ENCODE peak calls at places on chromosomes 4 and X, in five cellular contexts. One of them, this sample, is unnamed.

GRCh38 chrX:13208281-13208935 is 111.4 kb downstream of the ATXN3L start:
- DNase-seq in fibroblast of lung: no peak
- DNase-seq in A549: peak; percentile 16
- DNase-seq in SK-N-SH: no peak
- DNase-seq in PC-3: peak; percentile 35
- DNase-seq in this sample: no peak

GRCh38 chr4:176635372-176636261 is 157.1 kb downstream of the VEGFC start:
- DNase-seq in fibroblast of lung: peak; percentile 86
- DNase-seq in A549: peak; percentile 97
- DNase-seq in SK-N-SH: no peak
- DNase-seq in PC-3: peak; percentile 90
- DNase-seq in this sample: peak; percentile 84

GRCh38 chrX:118495958-118496762 is 545 bp downstream of the DOCK11 start:
- DNase-seq in fibroblast of lung: peak; percentile 30
- DNase-seq in A549: peak; percentile 48
- DNase-seq in SK-N-SH: peak; percentile 59
- DNase-seq in PC-3: peak; percentile 44
- DNase-seq in this sample: peak; percentile 76

GRCh38 chr4:96035727-96036126 is 195.8 kb downstream of the PDHA2 start:
- DNase-seq in fibroblast of lung: peak; percentile 18
- DNase-seq in A549: peak; percentile 6
- DNase-seq in SK-N-SH: no peak
- DNase-seq in PC-3: peak; percentile 33
- DNase-seq in this sample: no peak

GRCh38 chrX:65488496-65488895 is 46.1 kb downstream of the LAS1L start:
- DNase-seq in fibroblast of lung: no peak
- DNase-seq in A549: no peak
- DNase-seq in SK-N-SH: no peak
- DNase-seq in PC-3: peak; percentile 5
- DNase-seq in this sample: no peak

GRCh38 chr4:130808492-130808891 is 1712.5 kb downstream of the C4orf33 start:
- DNase-seq in fibroblast of lung: peak; percentile 31
- DNase-seq in A549: peak; percentile 3
- DNase-seq in SK-N-SH: peak; percentile 7
- DNase-seq in PC-3: peak; percentile 49
- DNase-seq in this sample: no peak

GRCh38 chrX:131802836-131803626 is 220.1 kb upstream of the STK26 start:
- DNase-seq in fibroblast of lung: no peak
- DNase-seq in A549: peak; percentile 69
- DNase-seq in SK-N-SH: peak; percentile 71
- DNase-seq in PC-3: peak; percentile 63
- DNase-seq in this sample: peak; percentile 88

GRCh38 chr4:181957088-181957487 is 286.1 kb upstream of the TENM3 start:
- DNase-seq in fibroblast of lung: peak; percentile 73
- DNase-seq in A549: no peak
- DNase-seq in SK-N-SH: no peak
- DNase-seq in PC-3: no peak
- DNase-seq in this sample: no peak

GRCh38 chrX:16114640-16115039 is 8.7 kb upstream of the GRPR start:
- DNase-seq in fibroblast of lung: peak; percentile 69
- DNase-seq in A549: no peak
- DNase-seq in SK-N-SH: no peak
- DNase-seq in PC-3: no peak
- DNase-seq in this sample: no peak

GRCh38 chr4:119039779-119040178 is 95.9 kb upstream of the MYOZ2 start:
- DNase-seq in fibroblast of lung: no peak
- DNase-seq in A549: peak; percentile 29
- DNase-seq in SK-N-SH: no peak
- DNase-seq in PC-3: no peak
- DNase-seq in this sample: no peak

GRCh38 chr4:76659103-76659490 is 224.1 kb downstream of the SHROOM3 start:
- DNase-seq in fibroblast of lung: no peak
- DNase-seq in A549: no peak
- DNase-seq in SK-N-SH: no peak
- DNase-seq in PC-3: no peak
- DNase-seq in this sample: no peak

GRCh38 chrX:134732676-134733075 is 74.4 kb upstream of the PLAC1 start:
- DNase-seq in fibroblast of lung: no peak
- DNase-seq in A549: no peak
- DNase-seq in SK-N-SH: no peak
- DNase-seq in PC-3: no peak
- DNase-seq in this sample: no peak

GRCh38 chr4:128812360-128812958 is 3.0 kb downstream of the JADE1 start:
- DNase-seq in fibroblast of lung: peak; percentile 71
- DNase-seq in A549: peak; percentile 62
- DNase-seq in SK-N-SH: peak; percentile 82
- DNase-seq in PC-3: peak; percentile 52
- DNase-seq in this sample: peak; percentile 93

GRCh38 chr4:93776386-93777080 is 52.0 kb upstream of the ATOH1 start:
- DNase-seq in fibroblast of lung: peak; percentile 68
- DNase-seq in A549: peak; percentile 4
- DNase-seq in SK-N-SH: no peak
- DNase-seq in PC-3: peak; percentile 64
- DNase-seq in this sample: no peak

GRCh38 chr4:181319629-181320028 is 923.6 kb upstream of the TENM3 start:
- DNase-seq in fibroblast of lung: no peak
- DNase-seq in A549: no peak
- DNase-seq in SK-N-SH: no peak
- DNase-seq in PC-3: no peak
- DNase-seq in this sample: no peak

DNA sequence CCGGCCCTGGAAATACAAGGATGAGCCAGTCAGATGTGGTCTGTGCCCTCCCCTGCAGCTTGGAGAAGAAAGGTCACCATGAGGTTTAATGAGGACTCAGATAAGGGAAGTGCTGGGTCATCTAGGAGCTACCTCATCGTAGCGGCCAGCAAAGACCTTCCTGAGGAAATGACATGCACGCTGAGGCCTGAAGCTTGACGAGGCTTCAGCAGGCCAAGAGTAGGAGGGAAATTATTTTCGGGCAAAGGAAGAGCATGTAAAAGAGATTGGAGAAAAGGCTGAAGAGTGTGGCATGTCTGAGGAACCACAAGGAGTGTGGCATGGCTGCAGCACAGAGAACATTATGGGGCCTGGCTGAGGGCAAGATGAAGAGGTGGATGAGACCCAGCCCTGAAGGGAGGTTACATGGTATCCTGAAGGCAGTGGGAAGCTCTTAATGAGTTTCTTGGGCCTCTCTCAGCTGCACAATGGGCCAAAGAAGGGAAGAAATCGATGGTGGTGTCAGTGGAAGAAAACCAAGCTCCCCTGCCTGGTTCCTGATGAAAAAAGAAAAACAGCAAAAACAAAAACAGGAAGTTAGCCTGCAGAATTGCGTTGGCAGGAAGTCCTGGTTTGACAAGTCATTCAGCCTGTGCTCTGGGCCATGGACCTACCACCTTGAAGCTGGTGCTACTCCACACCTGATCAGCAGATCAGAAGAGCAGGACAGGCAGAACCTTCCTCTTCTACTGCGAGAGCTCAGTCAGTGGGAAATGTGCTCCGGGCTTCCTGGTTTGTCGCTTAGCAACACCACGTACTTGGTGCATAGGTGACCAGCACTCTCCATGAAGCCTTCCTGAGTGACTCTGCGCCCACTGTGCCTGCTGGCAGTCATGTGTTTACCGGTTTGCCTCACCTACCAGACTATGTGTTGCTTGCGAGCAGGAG is 134.5 kb upstream of the KLF3 start:
- DNase-seq in fibroblast of lung: no peak
- DNase-seq in A549: no peak
- DNase-seq in SK-N-SH: no peak
- DNase-seq in PC-3: peak; percentile 77
- DNase-seq in this sample: no peak
- H3K4me2 ChIP-seq in fibroblast of lung: no peak overlapping the region
- H3K4me2 ChIP-seq in A549: no peak overlapping the region
- H3K4me2 ChIP-seq in SK-N-SH: no peak overlapping the region
- H3K4me2 ChIP-seq in PC-3: peak overlapping the region; percentile 25
- H3K4me2 ChIP-seq in this sample: no peak overlapping the region

GRCh38 chr4:24278693-24279092 is 305.7 kb downstream of the DHX15 start:
- DNase-seq in fibroblast of lung: peak; percentile 75
- DNase-seq in A549: no peak
- DNase-seq in SK-N-SH: no peak
- DNase-seq in PC-3: no peak
- DNase-seq in this sample: peak; percentile 73
- H3K4me2 ChIP-seq in fibroblast of lung: no peak overlapping the region
- H3K4me2 ChIP-seq in A549: no peak overlapping the region
- H3K4me2 ChIP-seq in SK-N-SH: no peak overlapping the region
- H3K4me2 ChIP-seq in PC-3: no peak overlapping the region
- H3K4me2 ChIP-seq in this sample: peak overlapping the region; percentile 20

DNA sequence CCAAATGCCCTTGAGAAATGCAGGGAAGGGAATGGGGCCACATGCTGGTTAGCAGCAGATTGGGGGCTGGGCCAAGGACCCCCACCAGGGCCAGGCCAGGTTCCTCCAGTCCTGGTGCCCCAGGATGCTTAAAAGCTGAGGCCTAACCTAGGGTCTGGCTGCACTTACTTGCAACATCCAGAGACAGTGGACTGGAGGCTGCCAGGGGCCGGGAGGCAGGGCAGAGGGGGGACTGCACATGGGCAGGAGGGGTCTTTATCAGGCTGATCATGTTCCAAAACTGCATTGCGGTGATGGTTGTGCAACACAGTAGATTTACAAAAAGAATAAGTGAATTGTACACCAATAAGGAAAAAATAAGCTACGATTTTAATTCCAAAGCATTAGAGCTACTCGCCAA is 36.8 kb upstream of the C4orf50 start:
- DNase-seq in fibroblast of lung: no peak
- DNase-seq in A549: no peak
- DNase-seq in SK-N-SH: no peak
- DNase-seq in PC-3: no peak
- DNase-seq in this sample: peak; percentile 34
- H3K4me2 ChIP-seq in fibroblast of lung: no peak overlapping the region
- H3K4me2 ChIP-seq in A549: no peak overlapping the region
- H3K4me2 ChIP-seq in SK-N-SH: no peak overlapping the region
- H3K4me2 ChIP-seq in PC-3: no peak overlapping the region
- H3K4me2 ChIP-seq in this sample: no peak overlapping the region

DNA sequence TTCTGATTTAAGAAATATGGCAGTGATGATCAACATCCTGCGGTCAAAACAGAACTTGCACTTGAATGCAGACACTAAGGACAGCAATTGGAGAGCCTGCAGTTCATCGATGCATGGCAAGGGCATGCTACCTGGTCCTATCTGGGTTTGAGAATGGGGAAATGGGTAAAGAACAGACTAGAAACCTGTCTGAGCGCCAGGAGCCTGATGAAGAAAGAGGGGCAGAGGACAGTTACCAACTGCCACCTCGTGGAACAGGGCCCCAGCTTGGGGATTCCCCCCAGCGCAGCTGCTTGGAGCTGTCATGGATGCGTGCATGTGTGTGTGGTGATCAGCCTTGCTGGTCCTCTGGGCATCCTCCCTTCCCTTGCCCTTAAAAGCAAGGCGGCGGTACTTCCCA is 30.2 kb upstream of the NKRF start:
- DNase-seq in fibroblast of lung: no peak
- DNase-seq in A549: no peak
- DNase-seq in SK-N-SH: no peak
- DNase-seq in PC-3: no peak
- DNase-seq in this sample: no peak
- H3K4me2 ChIP-seq in fibroblast of lung: no peak overlapping the region
- H3K4me2 ChIP-seq in A549: no peak overlapping the region
- H3K4me2 ChIP-seq in SK-N-SH: no peak overlapping the region
- H3K4me2 ChIP-seq in PC-3: no peak overlapping the region
- H3K4me2 ChIP-seq in this sample: no peak overlapping the region

GRCh38 chrX:109535578-109535977 is 1.1 kb upstream of the NXT2 start:
- DNase-seq in fibroblast of lung: no peak
- DNase-seq in A549: no peak
- DNase-seq in SK-N-SH: peak; percentile 54
- DNase-seq in PC-3: no peak
- DNase-seq in this sample: no peak
- H3K4me2 ChIP-seq in fibroblast of lung: no peak overlapping the region
- H3K4me2 ChIP-seq in A549: no peak overlapping the region
- H3K4me2 ChIP-seq in SK-N-SH: peak overlapping the region; percentile 79
- H3K4me2 ChIP-seq in PC-3: no peak overlapping the region
- H3K4me2 ChIP-seq in this sample: no peak overlapping the region